ENCODE peak calls at places on chromosomes 7 and 10, in seven cellular contexts. Z is mesenteric fat pad, Q is M059J, I is endothelial cell, V is T-cell, K is HT1080, J is EH. D is an unnamed sample.

GRCh38 chr7:44433255-44434022 is 57.0 kb downstream of the NUDCD3 start:
- DNase-seq in I (no peak), Z (no peak), Q (no peak), V (no peak), J (no peak), K (no peak), D (no peak)

GRCh38 chr7:35339811-35340210 is 85.9 kb upstream of the TBX20 start:
- DNase-seq in Q (no peak), Z (no peak), J (no peak), V (no peak), I (no peak), K (no peak), D (no peak)

GRCh38 chr10:82394122-82394521 is 519.1 kb downstream of the NRG3 start:
- DNase-seq in K (no peak), J (no peak), I (no peak), Q (no peak), Z (no peak), V (no peak), D (no peak)

GRCh38 chr7:82615527-82615926 is 171.9 kb upstream of the CACNA2D1 start:
- DNase-seq in Q (no peak), V (no peak), K (no peak), I (no peak), Z (no peak), J (no peak), D (no peak)

GRCh38 chr7:24871765-24872164 is 108.2 kb downstream of the OSBPL3 start:
- DNase-seq in K (no peak), J (no peak), I (no peak), Z (no peak), Q (no peak), V (no peak), D (no peak)

GRCh38 chr7:37546677-37547076 is 98.0 kb upstream of the ELMO1 start:
- DNase-seq in Z (no peak), I (no peak), V (no peak), K (peak), Q (no peak), J (no peak), D (no peak)

GRCh38 chr7:67716729-67717128 is 720.1 kb downstream of the TYW1 start:
- DNase-seq in V (no peak), Z (no peak), Q (peak), J (no peak), I (no peak), K (no peak), D (no peak)

GRCh38 chr7:22393825-22394458 is 37.0 kb upstream of the RAPGEF5 start:
- DNase-seq in K (peak), Z (no peak), I (no peak), J (peak), V (no peak), Q (no peak), D (no peak)

GRCh38 chr10:3074145-3074665 is 6.9 kb downstream of the PFKP start:
- DNase-seq in V (no peak), I (no peak), Q (peak), K (no peak), J (no peak), Z (no peak), D (no peak)

GRCh38 chr7:64838691-64839090 is 44.5 kb downstream of the ZNF138 start:
- DNase-seq in K (no peak), Z (no peak), Q (no peak), V (no peak), I (no peak), J (no peak), D (no peak)

GRCh38 chr7:76262683-76263402 is 39.6 kb upstream of the HSPB1 start:
- DNase-seq in V (no peak), I (peak), Q (peak), J (peak), K (peak), Z (no peak), D (no peak)

GRCh38 chr10:101839421-101840063 is 4.1 kb downstream of the KCNIP2 start:
- DNase-seq in Q (no peak), K (no peak), I (peak), J (peak), V (peak), Z (peak), D (no peak)

GRCh38 chr7:32670105-32670504 is 174.8 kb downstream of the AVL9 start:
- DNase-seq in V (no peak), K (peak), I (no peak), Q (peak), J (peak), Z (no peak), D (no peak)

GRCh38 chr10:97074256-97075145 is 111.3 kb downstream of the SLIT1 start:
- DNase-seq in Q (no peak), I (no peak), K (no peak), V (no peak), Z (no peak), J (no peak), D (no peak)

GRCh38 chr7:12625836-12626235 is 55.3 kb downstream of the SCIN start:
- DNase-seq in V (no peak), Q (no peak), J (no peak), Z (no peak), I (no peak), K (no peak), D (no peak)

GRCh38 chr7:157431173-157431950 is 94.6 kb downstream of the DNAJB6 start:
- DNase-seq in Q (no peak), V (no peak), Z (no peak), K (no peak), J (no peak), I (peak), D (no peak)

GRCh38 chr10:132726194-132726593 is 59.8 kb downstream of the NKX6-2 start:
- DNase-seq in I (no peak), K (no peak), V (no peak), J (no peak), Z (no peak), Q (no peak), D (no peak)

GRCh38 chr7:44983742-44984477 is 5.1 kb upstream of the MYO1G start:
- DNase-seq in K (no peak), J (no peak), I (no peak), V (no peak), Q (no peak), Z (no peak), D (no peak)

GRCh38 chr10:118844731-118845573 is 90.2 kb upstream of the CACUL1 start:
- DNase-seq in V (no peak), Z (no peak), J (no peak), Q (peak), K (no peak), I (no peak), D (no peak)

GRCh38 chr7:22173884-22174573 is 182.9 kb downstream of the RAPGEF5 start:
- DNase-seq in I (no peak), V (no peak), K (peak), J (no peak), Q (peak), Z (no peak), D (no peak)

GRCh38 chr10:6721480-6721879 is 141.4 kb upstream of the PRKCQ start:
- DNase-seq in I (peak), J (peak), Q (peak), K (peak), Z (no peak), V (no peak), D (peak)

GRCh38 chr10:60130130-60130579 is 223.8 kb upstream of the CCDC6 start:
- DNase-seq in Z (no peak), Q (no peak), K (no peak), V (no peak), J (no peak), I (no peak), D (no peak)

GRCh38 chr10:23314835-23315239 is 29.8 kb downstream of the C10orf67 start:
- DNase-seq in Q (peak), J (peak), I (peak), V (peak), Z (no peak), K (peak), D (peak)

GRCh38 chr10:108434818-108435217 is 1270.3 kb upstream of the SORCS1 start:
- DNase-seq in J (no peak), V (no peak), I (no peak), Z (no peak), K (peak), Q (peak), D (no peak)

GRCh38 chr10:95655571-95656290 is 780 bp downstream of the ALDH18A1 start:
- DNase-seq in J (peak), Q (peak), Z (no peak), V (peak), K (no peak), I (no peak), D (no peak)

GRCh38 chr10:103281753-103282152 is 4.8 kb downstream of the INA start:
- DNase-seq in Z (peak), K (peak), I (peak), V (no peak), Q (no peak), J (peak), D (no peak)

GRCh38 chr10:117005454-117006055 is 568 bp upstream of the SHTN1 start:
- DNase-seq in K (no peak), I (peak), J (peak), V (no peak), Z (no peak), Q (peak), D (no peak)

GRCh38 chr10:122336332-122336731 is 38.2 kb upstream of the PLEKHA1 start:
- DNase-seq in Z (no peak), Q (no peak), I (no peak), V (no peak), K (peak), J (no peak), D (no peak)